ENCODE peak calls at places on chromosomes 13 and 19, in five cellular contexts. Z is PC-9; X is hippocampal formation; K is activated CD4-positive, alpha-beta T cell treated with anti-CD3 and anti-CD28 coated beads for 48 hours; J is iris pigment epithelial cell. D is an unnamed sample.

GRCh38 chr19:15475169-15475568 is 4.1 kb downstream of the PGLYRP2 start:
- DNase-seq in Z (no peak), X (no peak), K (no peak), J (no peak), D (no peak)

GRCh38 chr19:56351208-56351607 is 36.6 kb upstream of the ZSCAN5A start:
- DNase-seq in Z (no peak), X (no peak), K (no peak), J (no peak), D (no peak)

GRCh38 chr19:55082023-55082851 is 6.6 kb downstream of the EPS8L1 start:
- DNase-seq in Z (no peak), X (no peak), K (peak; percentile 80), J (peak; percentile 70), D (peak; percentile 34)

GRCh38 chr19:3536429-3537100 is 2.4 kb upstream of the TEKTIP1 start:
- DNase-seq in Z (no peak), X (peak; percentile 56), K (no peak), J (no peak), D (no peak)

GRCh38 chr19:37953576-37954303 is 46.7 kb downstream of the SIPA1L3 start:
- DNase-seq in Z (no peak), X (no peak), K (no peak), J (peak; percentile 45), D (no peak)

GRCh38 chr13:106911602-106912001 is 343.7 kb upstream of the ARGLU1 start:
- DNase-seq in Z (no peak), X (no peak), K (no peak), J (no peak), D (no peak)

GRCh38 chr13:106610511-106610910 is 42.6 kb upstream of the ARGLU1 start:
- DNase-seq in Z (no peak), X (no peak), K (no peak), J (peak; percentile 82), D (peak; percentile 26)

GRCh38 chr13:67229438-67230242 is 496 bp downstream of the PCDH9 start:
- DNase-seq in Z (no peak), X (no peak), K (peak; percentile 3), J (peak; percentile 34), D (peak; percentile 28)

GRCh38 chr19:34808566-34808965 is 35.6 kb upstream of the ZNF599 start:
- DNase-seq in Z (no peak), X (no peak), K (no peak), J (peak; percentile 81), D (peak; percentile 62)

GRCh38 chr13:48976677-48977625 is 1.2 kb downstream of the FNDC3A start:
- DNase-seq in Z (no peak), X (peak; percentile 38), K (peak; percentile 68), J (peak; percentile 20), D (no peak)

GRCh38 chr19:44641866-44642265 is 1.8 kb upstream of the PVR start:
- DNase-seq in Z (no peak), X (no peak), K (no peak), J (no peak), D (no peak)

GRCh38 chr19:45142728-45143115 is 18.1 kb downstream of the NKPD1 start:
- DNase-seq in Z (no peak), X (no peak), K (no peak), J (no peak), D (no peak)

GRCh38 chr13:39777527-39778061 is 122.1 kb downstream of the COG6 start:
- DNase-seq in Z (peak; percentile 21), X (no peak), K (peak; percentile 73), J (peak; percentile 99), D (peak; percentile 77)